ENCODE peak calls at places on chromosomes 2 and 18, in eight cellular contexts. U is cardiac fibroblast, C is cardiac muscle cell, Q is endothelial cell, K is left lung, Z is fibroblast of lung, W is B cell, F is GM13977. M is an unnamed sample.
A peak's percentile ranks its signal among the peaks of the same experiment; 100 is the strongest.

GRCh38 chr2:133817680-133818566 is 249.7 kb upstream of the NCKAP5 start:
- DNase-seq in U (peak; percentile 98), C (no peak), Q (no peak), K (no peak), Z (peak; percentile 94), W (no peak), F (no peak), M (no peak)

GRCh38 chr2:41963661-41964525 is 83.9 kb upstream of the PKDCC start:
- DNase-seq in U (no peak), C (peak; percentile 58), Q (peak; percentile 43), K (no peak), Z (peak; percentile 66), W (no peak), F (no peak), M (no peak)

GRCh38 chr18:73564073-73564472 is 583.6 kb downstream of the FBXO15 start:
- DNase-seq in U (peak; percentile 96), C (no peak), Q (no peak), K (no peak), Z (peak; percentile 57), W (no peak), F (no peak), M (no peak)

GRCh38 chr2:171706152-171706803 is 19.0 kb downstream of the DYNC1I2 start:
- DNase-seq in U (peak; percentile 60), C (no peak), Q (no peak), K (no peak), Z (peak; percentile 49), W (no peak), F (peak; percentile 18), M (no peak)

GRCh38 chr18:377088-377487 is 109.2 kb upstream of the THOC1 start:
- DNase-seq in U (no peak), C (no peak), Q (no peak), K (no peak), Z (no peak), W (no peak), F (no peak), M (no peak)

GRCh38 chr18:6561029-6561861 is 146.5 kb upstream of the L3MBTL4 start:
- DNase-seq in U (peak; percentile 35), C (peak; percentile 38), Q (no peak), K (no peak), Z (peak; percentile 97), W (no peak), F (no peak), M (no peak)

GRCh38 chr2:140997997-140998396 is 1132.8 kb downstream of the LRP1B start:
- DNase-seq in U (no peak), C (no peak), Q (no peak), K (no peak), Z (no peak), W (no peak), F (no peak), M (no peak)

GRCh38 chr2:180205616-180206271 is 198.6 kb upstream of the CWC22 start:
- DNase-seq in U (peak; percentile 3), C (no peak), Q (no peak), K (no peak), Z (no peak), W (no peak), F (no peak), M (no peak)

GRCh38 chr2:127090281-127091128 is 16.4 kb downstream of the BIN1 start:
- DNase-seq in U (no peak), C (no peak), Q (no peak), K (peak; percentile 80), Z (no peak), W (no peak), F (no peak), M (no peak)

GRCh38 chr2:97659256-97660043 is 4.4 kb downstream of the ACTR1B start:
- DNase-seq in U (no peak), C (no peak), Q (no peak), K (peak; percentile 71), Z (no peak), W (no peak), F (no peak), M (no peak)

GRCh38 chr2:230798769-230799399 is 65.9 kb upstream of the ITM2C start:
- DNase-seq in U (peak; percentile 73), C (peak; percentile 58), Q (peak; percentile 29), K (no peak), Z (peak; percentile 71), W (no peak), F (peak; percentile 39), M (peak; percentile 47)

DNA sequence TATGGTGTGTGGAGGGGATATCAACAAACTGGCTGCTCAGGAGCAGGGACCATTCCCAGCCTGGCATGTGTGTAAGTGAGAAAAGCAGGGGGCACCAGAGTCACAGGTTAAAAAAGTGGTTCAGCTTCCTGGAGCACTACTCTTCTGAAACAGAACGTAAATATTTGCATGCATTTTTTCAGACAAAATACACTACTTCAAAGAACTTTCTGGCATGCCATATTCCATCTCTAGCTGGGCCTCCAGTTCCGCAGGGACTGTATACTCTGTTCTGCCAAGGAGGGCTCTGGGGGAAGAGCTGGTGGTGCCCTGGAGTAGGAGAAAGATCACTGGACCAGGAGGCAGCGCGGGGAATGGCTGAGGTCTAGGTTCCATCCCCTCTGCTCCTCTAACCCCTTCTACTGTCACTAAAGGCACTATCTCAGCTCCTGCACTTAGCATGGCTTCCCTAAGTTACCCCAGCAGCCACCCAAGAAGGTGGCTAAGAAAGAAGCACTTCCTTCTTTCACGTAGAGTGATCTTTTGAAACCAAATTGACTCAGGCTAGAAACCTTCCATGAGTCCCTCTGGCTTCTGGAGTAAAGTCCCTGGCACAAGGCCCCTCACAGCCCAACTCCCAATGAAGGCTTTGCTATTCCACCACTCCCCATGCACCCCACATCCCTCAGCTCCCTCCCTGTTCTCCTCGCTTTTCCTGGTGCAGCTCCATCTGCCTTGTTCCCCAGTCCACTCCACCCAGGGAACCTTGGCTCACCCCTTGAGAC is 57.6 kb upstream of the CABLES1 start:
- DNase-seq in U (peak; percentile 17), C (peak; percentile 9), Q (no peak), K (no peak), Z (no peak), W (no peak), F (no peak), M (no peak)
- TF ChIP-seq CTCF in U (no peak), C (peak; percentile 23), Q (no peak), K (peak; percentile 28), Z (no peak), W (no peak), F (no peak), M (no peak)

GRCh38 chr2:95017836-95018235 is 7.7 kb upstream of the MAL start:
- DNase-seq in U (no peak), C (no peak), Q (no peak), K (no peak), Z (no peak), W (no peak), F (no peak), M (no peak)

GRCh38 chr2:95019572-95019971 is 5.9 kb upstream of the MAL start:
- DNase-seq in U (no peak), C (no peak), Q (no peak), K (no peak), Z (no peak), W (no peak), F (no peak), M (no peak)

GRCh38 chr2:95020275-95021014 is 5.1 kb upstream of the MAL start:
- DNase-seq in U (no peak), C (no peak), Q (no peak), K (no peak), Z (no peak), W (no peak), F (no peak), M (no peak)

GRCh38 chr2:95018301-95018700 is 7.2 kb upstream of the MAL start:
- DNase-seq in U (no peak), C (no peak), Q (no peak), K (no peak), Z (no peak), W (no peak), F (no peak), M (no peak)

DNA sequence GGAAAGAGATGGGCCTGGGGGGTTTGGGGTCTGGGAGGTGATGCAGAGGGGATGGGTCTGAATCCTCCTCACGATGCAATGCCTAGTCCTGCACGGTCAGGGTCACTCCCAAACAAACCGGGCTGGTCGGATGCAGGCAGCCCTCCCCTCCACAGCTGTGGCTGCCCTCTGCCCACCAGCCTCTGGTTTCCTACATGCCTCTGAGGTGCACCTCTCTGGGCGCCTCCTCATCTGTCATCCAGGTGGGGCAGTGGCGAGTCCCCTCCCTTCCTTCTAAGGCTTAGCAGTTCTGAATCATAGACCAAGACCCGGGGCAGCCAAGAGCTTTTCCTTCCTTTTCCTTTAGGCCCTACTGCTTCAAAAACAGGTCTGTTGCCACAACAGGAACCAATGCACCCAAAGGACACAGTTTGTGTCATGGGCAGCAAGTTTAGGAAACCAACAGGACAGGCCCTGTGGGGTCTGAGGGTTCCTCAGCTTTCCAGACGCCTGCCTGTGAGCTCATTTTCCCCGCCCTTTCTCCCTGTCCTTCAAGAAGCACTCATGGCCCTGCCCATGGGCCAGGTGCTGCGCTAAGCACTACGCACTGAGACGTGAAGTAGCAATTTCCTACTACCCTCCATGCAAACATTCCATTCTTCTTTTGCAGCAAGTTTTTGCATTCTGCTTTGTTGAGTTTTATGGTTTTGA is 6.5 kb upstream of the MAL start:
- DNase-seq in U (no peak), C (no peak), Q (no peak), K (no peak), Z (no peak), W (no peak), F (no peak), M (no peak)
- TF ChIP-seq CTCF in U (no peak), C (no peak), Q (no peak), K (no peak), Z (no peak), W (no peak), F (no peak), M (no peak)

DNA sequence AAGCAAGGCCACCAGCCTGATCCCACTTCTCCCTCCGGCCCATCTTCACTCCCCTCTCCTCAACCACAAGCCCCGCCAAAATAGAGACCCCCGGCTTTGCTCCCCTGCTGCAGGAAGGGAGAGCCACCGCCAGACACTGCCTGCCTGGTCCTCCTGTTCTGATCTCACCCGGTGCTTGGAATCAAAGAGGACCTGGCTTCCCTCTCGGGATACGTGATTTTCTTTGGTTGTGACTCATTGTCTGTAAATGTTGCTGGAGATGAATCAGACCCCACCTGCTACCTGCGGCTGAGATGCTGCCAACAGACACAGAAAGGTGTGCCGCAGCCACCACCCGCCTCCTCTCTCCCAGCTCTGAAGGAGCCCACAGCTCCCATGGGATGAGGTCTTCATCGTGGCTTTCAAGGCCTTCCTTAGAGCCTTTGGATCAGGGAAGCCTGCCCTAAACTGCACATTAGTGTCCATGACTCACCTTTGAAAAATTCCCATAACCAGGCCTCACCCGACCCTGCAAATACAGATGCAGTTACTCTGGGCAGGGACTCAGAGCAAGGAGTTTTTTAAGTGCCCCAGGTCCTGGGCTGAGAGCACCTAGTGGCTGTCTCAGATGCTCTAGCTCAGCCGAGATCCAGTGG is 79.4 kb upstream of the ZNF532 start:
- DNase-seq in U (peak; percentile 92), C (no peak), Q (no peak), K (no peak), Z (peak; percentile 77), W (no peak), F (no peak), M (no peak)
- TF ChIP-seq CTCF in U (peak; percentile 26), C (no peak), Q (no peak), K (no peak), Z (no peak), W (no peak), F (no peak), M (no peak)

DNA sequence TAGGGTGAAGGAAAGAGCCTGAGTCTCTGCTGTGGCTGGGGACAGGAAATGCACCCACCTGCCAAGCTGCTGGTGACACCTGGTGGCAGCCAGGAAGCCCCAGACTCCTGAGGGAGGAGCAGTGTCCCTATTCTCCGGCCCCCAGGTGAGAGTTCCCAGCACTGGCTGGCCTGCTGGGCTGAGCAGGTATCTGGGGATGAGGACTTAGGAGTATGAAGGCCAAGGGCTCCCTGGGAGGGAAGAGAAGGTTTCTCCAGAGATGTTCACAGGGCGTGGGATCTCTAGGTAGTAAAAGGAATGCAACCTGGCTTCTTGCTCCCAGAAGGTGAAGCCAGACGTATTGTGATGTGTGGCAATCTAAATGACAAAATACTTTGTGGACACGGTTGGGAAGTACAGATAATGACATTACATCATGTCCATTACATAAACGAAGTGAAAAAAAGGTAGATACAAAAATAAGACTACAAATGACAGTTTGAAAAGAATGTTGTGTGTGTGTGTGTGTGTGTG is 75.8 kb upstream of the SLC1A4 start:
- DNase-seq in U (no peak), C (peak; percentile 60), Q (no peak), K (no peak), Z (no peak), W (no peak), F (no peak), M (no peak)
- TF ChIP-seq CTCF in U (no peak), C (no peak), Q (no peak), K (no peak), Z (no peak), W (no peak), F (peak; percentile 58), M (peak; percentile 41)